ENCODE peak calls at places on chromosomes 6 and 20, in four cellular contexts. O is NCI-H460; R is amniotic stem cell; S is activated CD4-positive, CD25-positive, alpha-beta regulatory T cell treated with anti-CD3 and anti-CD28 coated beads, Interleukin-2, amount 50 U/mL, for 72 hours. G is an unnamed sample.

GRCh38 chr20:40339661-40340449 is 349.2 kb downstream of the MAFB start:
- DNase-seq in O (no peak), R (no peak), S (no peak), G (no peak)

GRCh38 chr20:58708246-58708931 is 15.8 kb downstream of the NPEPL1 start:
- DNase-seq in O (no peak), R (no peak), S (peak; percentile 23), G (no peak)

GRCh38 chr20:46010491-46011405 is 2.0 kb downstream of the MMP9 start:
- DNase-seq in O (no peak), R (no peak), S (peak; percentile 53), G (peak; percentile 45)

GRCh38 chr6:132673376-132674094 is 14.6 kb upstream of the TAAR1 start:
- DNase-seq in O (peak; percentile 41), R (no peak), S (no peak), G (no peak)

GRCh38 chr6:108760158-108761050 is 87.8 kb upstream of the ARMC2 start:
- DNase-seq in O (no peak), R (no peak), S (no peak), G (no peak)

GRCh38 chr6:138467901-138468300 is 31.4 kb downstream of the NHSL1 start:
- DNase-seq in O (peak; percentile 18), R (no peak), S (no peak), G (no peak)

GRCh38 chr6:105992315-105992961 is 93.7 kb upstream of the PRDM1 start:
- DNase-seq in O (peak; percentile 59), R (no peak), S (peak; percentile 90), G (peak; percentile 81)

GRCh38 chr6:13766201-13766634 is 48.1 kb downstream of the MCUR1 start:
- DNase-seq in O (no peak), R (peak; percentile 2), S (no peak), G (no peak)

GRCh38 chr6:20686142-20686541 is 151.9 kb downstream of the CDKAL1 start:
- DNase-seq in O (no peak), R (no peak), S (no peak), G (no peak)

GRCh38 chr6:5610640-5611039 is 349.3 kb downstream of the FARS2 start:
- DNase-seq in O (no peak), R (no peak), S (no peak), G (no peak)

GRCh38 chr6:123519191-123519510 is 117.6 kb downstream of the TRDN start:
- DNase-seq in O (no peak), R (no peak), S (no peak), G (no peak)

GRCh38 chr6:13923527-13924145 is 1.1 kb upstream of the RNF182 start:
- DNase-seq in O (no peak), R (peak; percentile 20), S (no peak), G (no peak)

GRCh38 chr20:45226287-45226686 is 5.1 kb downstream of the SEMG2 start:
- DNase-seq in O (no peak), R (no peak), S (no peak), G (no peak)

GRCh38 chr20:49913399-49914047 is 1.8 kb downstream of the SPATA2 start:
- DNase-seq in O (no peak), R (no peak), S (no peak), G (no peak)

GRCh38 chr6:88302769-88303230 is 136.7 kb upstream of the CNR1 start:
- DNase-seq in O (no peak), R (no peak), S (no peak), G (no peak)

GRCh38 chr20:57627972-57628650 is 7.9 kb upstream of the ZBP1 start:
- DNase-seq in O (no peak), R (no peak), S (no peak), G (peak; percentile 63)

GRCh38 chr20:45970646-45971424 is 1.2 kb downstream of the ZNF335 start:
- DNase-seq in O (no peak), R (no peak), S (peak; percentile 16), G (no peak)

GRCh38 chr6:53011993-53012392 is 16.9 kb upstream of the GSTA4 start:
- DNase-seq in O (no peak), R (no peak), S (no peak), G (no peak)

GRCh38 chr6:142414462-142414861 is 112.7 kb downstream of the ADGRG6 start:
- DNase-seq in O (no peak), R (no peak), S (no peak), G (no peak)

GRCh38 chr20:4216142-4216735 is 200.9 kb upstream of the RNF24 start:
- DNase-seq in O (no peak), R (no peak), S (no peak), G (no peak)

GRCh38 chr6:84260926-84261325 is 33.5 kb upstream of the CEP162 start:
- DNase-seq in O (no peak), R (no peak), S (no peak), G (no peak)

GRCh38 chr6:157757430-157758403 is 65.3 kb upstream of the SNX9 start:
- DNase-seq in O (no peak), R (no peak), S (no peak), G (no peak)

GRCh38 chr20:2617099-2617714 is 35.2 kb upstream of the NOP56 start:
- DNase-seq in O (no peak), R (no peak), S (no peak), G (no peak)

GRCh38 chr6:30926644-30927043 is 5.3 kb downstream of the SFTA2 start:
- DNase-seq in O (no peak), R (no peak), S (no peak), G (no peak)

GRCh38 chr6:92715991-92716390 is 703.4 kb downstream of the EPHA7 start:
- DNase-seq in O (no peak), R (no peak), S (no peak), G (no peak)